ENCODE peak calls at places on chromosomes 13 and 19, in five cellular contexts. Y, V, U, F and R are unnamed samples. For H3K4me1, the result is how much of the 10 kb centered on the place peaks cover.

GRCh38 chr19:31372245-31372781 is 23.1 kb upstream of the TSHZ3 start:
- DNase-seq in V (no peak), U (no peak), F (no peak), Y (no peak), R (no peak)

GRCh38 chr19:4233282-4233853 is 4.0 kb downstream of the EBI3 start:
- DNase-seq in V (peak), F (peak), U (no peak), Y (peak), R (no peak)

GRCh38 chr19:34494601-34495000 is 13.0 kb downstream of the WTIP start:
- DNase-seq in U (no peak), V (no peak), F (no peak), Y (no peak), R (no peak)

GRCh38 chr13:102299366-102299765 is 102.5 kb downstream of the FGF14 start:
- DNase-seq in Y (no peak), V (no peak), F (no peak), U (no peak), R (no peak)

GRCh38 chr19:53897459-53897858 is 11.6 kb upstream of the CACNG7 start:
- DNase-seq in U (no peak), Y (no peak), V (no peak), F (no peak), R (no peak)

GRCh38 chr13:100210966-100211710 is 122.2 kb downstream of the PCCA start:
- DNase-seq in V (no peak), Y (peak), U (no peak), F (no peak), R (no peak)

GRCh38 chr19:58538257-58539168 is 5.4 kb upstream of the TRIM28 start:
- DNase-seq in V (no peak), Y (no peak), F (peak), U (no peak), R (peak)

GRCh38 chr13:68234278-68234677 is 1004.1 kb upstream of the PCDH9 start:
- DNase-seq in V (peak), F (no peak), U (no peak), Y (no peak), R (no peak)

GRCh38 chr13:113938716-113939115 is 35.2 kb downstream of the C13orf46 start:
- DNase-seq in Y (no peak), U (no peak), V (no peak), F (no peak), R (no peak)

GRCh38 chr19:18173572-18174294 is at the start of gene IFI30:
- DNase-seq in Y (no peak), U (no peak), V (peak), F (peak), R (no peak)

GRCh38 chr19:42313096-42313839 is at the start of gene TMEM145:
- DNase-seq in F (peak), V (peak), Y (peak), U (no peak), R (peak)

GRCh38 chr13:37640499-37640898 is 41.9 kb upstream of the POSTN start:
- DNase-seq in V (peak), F (no peak), U (no peak), Y (peak), R (no peak)

GRCh38 chr13:112704634-112705145 is 14.9 kb downstream of the ATP11A start:
- DNase-seq in U (no peak), F (peak), V (no peak), Y (no peak), R (no peak)

GRCh38 chr19:16419671-16420394 is 51.9 kb downstream of the EPS15L1 start:
- DNase-seq in V (peak), U (no peak), Y (no peak), F (peak), R (no peak)

GRCh38 chr13:97976551-97977375 is 23.3 kb downstream of the IPO5 start:
- DNase-seq in V (peak), U (no peak), F (peak), Y (no peak), R (peak)

GRCh38 chr13:23146811-23147245 is 34.0 kb upstream of the SGCG start:
- DNase-seq in V (no peak), F (no peak), U (no peak), Y (peak), R (no peak)

GRCh38 chr13:97228850-97229521 is 6.9 kb downstream of the MBNL2 start:
- DNase-seq in F (no peak), U (no peak), Y (peak), V (no peak), R (no peak)

GRCh38 chr13:25798998-25799397 is 252.8 kb downstream of the SHISA2 start:
- DNase-seq in U (no peak), Y (no peak), V (no peak), F (no peak), R (no peak)

GRCh38 chr19:42219812-42220750 is at the start of gene ZNF526:
- DNase-seq in Y (peak), U (peak), F (peak), V (peak), R (peak)

GRCh38 chr13:57740719-57741118 is 109.2 kb downstream of the PCDH17 start:
- DNase-seq in V (no peak), U (no peak), Y (no peak), F (no peak), R (no peak)

GRCh38 chr19:52369463-52370340 is at the start of gene ZNF880:
- DNase-seq in U (peak), Y (peak), F (peak), V (peak), R (peak)

GRCh38 chr13:112345826-112346172 is 30.4 kb upstream of the SPACA7 start:
- DNase-seq in U (no peak), V (no peak), Y (no peak), F (no peak), R (no peak)

GRCh38 chr13:35179494-35179893 is 237.4 kb downstream of the NBEA start:
- DNase-seq in V (no peak), F (no peak), Y (no peak), U (no peak), R (no peak)

GRCh38 chr19:28500982-28501633 is 711.8 kb downstream of the UQCRFS1 start:
- DNase-seq in Y (no peak), F (no peak), U (no peak), V (no peak), R (no peak)

GRCh38 chr19:35577918-35578317 is 8.1 kb upstream of the PMIS2 start:
- DNase-seq in F (no peak), Y (no peak), V (no peak), U (no peak), R (no peak)

GRCh38 chr13:73036566-73036965 is 22.2 kb upstream of the KLF5 start:
- DNase-seq in Y (no peak), U (no peak), V (no peak), F (no peak), R (no peak)

GRCh38 chr13:33763021-33763420 is 54.9 kb upstream of the RFC3 start:
- DNase-seq in F (no peak), U (no peak), V (no peak), Y (no peak), R (no peak)

GRCh38 chr19:45952691-45953505 is 20.8 kb downstream of the NOVA2 start:
- DNase-seq in U (peak), F (peak), Y (peak), V (peak), R (peak)

GRCh38 chr13:113053376-113053775 is 52.2 kb upstream of the F7 start:
- DNase-seq in U (no peak), Y (no peak), F (no peak), V (no peak), R (no peak)

GRCh38 chr13:23506071-23506820 is 64.0 kb upstream of the TNFRSF19 start:
- DNase-seq in Y (peak), U (no peak), V (peak), F (no peak), R (no peak)

GRCh38 chr13:31000889-31001288 is 68.4 kb downstream of the TEX26 start:
- DNase-seq in V (no peak), F (no peak), Y (no peak), U (no peak), R (no peak)

GRCh38 chr19:3135961-3136683 is at the start of gene GNA15:
- DNase-seq in U (no peak), V (no peak), F (no peak), Y (no peak), R (no peak)

GRCh38 chr19:14369399-14370168 is 11.7 kb upstream of the ADGRE5 start:
- DNase-seq in F (no peak), U (no peak), V (no peak), Y (peak), R (no peak)

GRCh38 chr19:55258476-55258827 is 365 bp downstream of the PPP6R1 start:
- DNase-seq in U (no peak), V (peak), F (no peak), Y (no peak), R (no peak)

GRCh38 chr13:22325761-22326160 is 654.9 kb downstream of the FGF9 start:
- DNase-seq in F (peak), Y (no peak), V (no peak), U (peak), R (no peak)

DNA sequence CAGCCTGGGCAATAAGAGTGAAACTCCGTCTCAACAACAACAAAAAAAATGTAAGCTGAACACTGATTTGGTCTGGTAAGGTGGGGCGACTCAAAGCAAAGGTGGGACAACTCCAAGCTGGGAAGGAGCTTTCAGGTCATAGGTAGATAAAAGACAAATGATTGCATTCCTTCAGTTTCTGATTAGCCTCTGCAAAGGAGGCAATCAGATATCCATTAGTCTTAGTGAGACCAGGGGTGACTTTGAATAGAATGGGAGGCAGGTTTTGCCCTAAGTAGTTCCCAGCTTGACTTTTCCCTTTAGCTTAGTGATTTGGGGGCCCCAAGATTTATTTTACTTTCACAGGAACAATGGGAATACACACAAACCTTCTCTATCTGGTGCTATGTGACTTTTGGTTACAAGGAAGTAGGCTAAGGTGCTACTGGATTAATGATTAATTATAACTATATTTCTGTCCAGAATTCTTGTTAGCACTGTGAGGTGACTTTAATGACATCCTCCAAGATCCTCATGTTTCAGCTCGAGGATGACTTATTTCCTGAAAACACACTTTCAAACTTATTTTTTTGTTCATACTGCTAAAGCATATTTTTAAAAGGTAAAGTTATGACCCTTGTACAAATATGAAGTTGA is 10.5 kb upstream of the MTRF1 start:
- DNase-seq in F (no peak), U (no peak), Y (no peak), V (no peak), R (no peak)
- H2BK15ac ChIP-seq in F (no peak), U (no peak), Y (no peak), V (no peak), R (no peak)

GRCh38 chr13:39943711-39944110 is 288.2 kb downstream of the COG6 start:
- DNase-seq in V (no peak), F (no peak), Y (no peak), U (no peak), R (no peak)

GRCh38 chr13:39942901-39943273 is 287.4 kb downstream of the COG6 start:
- DNase-seq in V (peak), U (peak), F (peak), Y (peak), R (peak)

GRCh38 chr13:39945226-39945625 is 289.8 kb downstream of the COG6 start:
- DNase-seq in U (no peak), V (no peak), F (no peak), Y (no peak), R (no peak)

GRCh38 chr13:39942177-39942900 is 286.9 kb downstream of the COG6 start:
- DNase-seq in U (no peak), F (no peak), V (no peak), Y (no peak), R (no peak)

DNA sequence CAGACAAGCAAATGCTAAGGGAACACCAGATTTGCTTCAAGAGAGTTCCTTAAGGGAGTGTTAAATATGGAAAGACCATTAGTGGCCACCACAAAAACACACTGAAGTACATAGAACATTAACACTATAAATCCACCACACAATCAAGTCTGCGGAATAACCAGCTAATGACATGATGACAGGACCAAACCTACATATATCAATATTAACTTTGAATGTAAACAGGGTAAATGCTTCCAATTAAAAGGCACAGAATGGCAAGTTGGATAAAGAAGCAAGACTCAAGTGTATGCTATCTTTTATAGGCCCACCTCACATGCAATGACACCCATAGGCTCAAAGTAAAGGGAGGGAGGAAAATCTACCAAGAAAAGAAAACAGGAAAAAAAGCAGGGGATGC is 291.3 kb downstream of the COG6 start:
- DNase-seq in Y (no peak), F (no peak), V (no peak), U (no peak), R (no peak)
- H3K4me1 ChIP-seq in Y (under half), F (under half), V (under half), U (under half), R (under half)

DNA sequence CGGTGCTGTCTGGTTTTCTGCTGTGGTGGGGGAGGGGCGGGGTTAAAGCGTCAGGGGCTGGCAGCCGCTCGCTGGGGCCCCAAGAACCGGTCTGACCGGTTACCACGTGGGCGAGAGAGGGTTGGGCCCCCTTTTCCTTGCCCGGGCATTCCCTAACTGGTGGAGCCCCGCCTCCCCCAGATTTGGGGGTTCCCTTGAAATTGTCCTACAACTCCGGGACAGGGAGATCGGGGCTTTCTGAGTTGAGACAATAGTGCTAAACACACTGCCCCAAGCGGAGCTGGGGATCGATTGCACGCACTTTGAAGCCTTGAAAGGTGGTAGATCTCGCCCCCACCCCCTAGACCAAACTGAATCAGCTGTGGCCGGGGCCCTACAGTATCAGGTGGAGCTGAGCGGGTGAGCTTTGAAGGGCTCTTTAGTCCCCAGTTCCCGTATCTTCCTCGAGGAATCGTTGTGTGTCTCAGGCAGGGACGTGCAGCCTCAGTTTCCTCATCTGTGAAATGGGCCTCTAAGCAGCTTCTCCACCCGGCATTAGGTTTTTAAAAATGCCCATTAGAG is 4.8 kb downstream of the IER2 start:
- DNase-seq in V (peak), F (peak), U (no peak), Y (peak), R (peak)
- H3K14ac ChIP-seq in V (peak), F (peak), U (no peak), Y (peak), R (no peak)

DNA sequence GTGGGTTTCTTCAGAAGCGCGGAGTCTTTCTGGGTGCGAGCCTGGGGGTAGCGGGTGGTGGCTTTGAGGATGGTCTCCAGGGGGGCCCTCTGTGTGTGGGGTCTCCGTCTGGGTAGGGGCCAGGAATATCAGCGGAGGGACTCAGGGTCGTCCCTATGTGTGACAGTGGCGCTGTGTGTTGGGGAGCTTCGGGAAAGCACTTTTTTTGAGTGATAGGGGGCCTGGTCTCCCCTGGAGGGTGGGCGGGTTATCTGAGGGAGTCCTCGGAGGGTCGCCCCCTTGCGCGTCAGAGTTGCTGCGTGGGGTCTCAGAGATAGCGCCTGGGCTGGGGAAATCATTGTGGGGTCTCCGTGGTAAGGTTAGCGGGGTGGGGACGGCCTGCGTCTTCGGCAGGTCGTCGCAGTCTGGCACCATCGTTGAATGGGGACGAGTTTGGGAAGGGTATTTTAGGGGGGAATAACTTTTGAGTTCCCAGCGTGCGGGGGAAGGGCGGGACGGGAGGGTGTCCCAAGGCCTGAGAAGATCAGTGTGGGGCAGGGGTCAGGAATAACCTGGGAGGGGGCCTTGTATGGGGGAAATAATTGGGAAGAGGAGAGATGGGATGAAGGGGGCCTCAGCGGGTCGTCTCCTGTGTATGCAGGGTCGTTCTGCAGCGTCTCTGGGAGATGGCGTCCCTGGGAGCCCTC is 851 bp downstream of the IER2 start:
- DNase-seq in V (peak), F (no peak), Y (no peak), U (no peak), R (peak)
- H2BK15ac ChIP-seq in V (peak), F (no peak), Y (no peak), U (peak), R (peak)

GRCh38 chr13:106520205-106521004 is 15.1 kb downstream of the EFNB2 start:
- DNase-seq in U (no peak), Y (peak), F (no peak), V (peak), R (no peak)
- H3K4me1 ChIP-seq in U (under half), Y (under half), F (under half), V (under half), R (under half)

GRCh38 chr19:40575326-40575725 is 1.3 kb upstream of the SHKBP1 start:
- DNase-seq in V (no peak), F (no peak), U (no peak), Y (no peak), R (no peak)
- H3K14ac ChIP-seq in V (no peak), F (no peak), U (no peak), Y (no peak), R (no peak)

DNA sequence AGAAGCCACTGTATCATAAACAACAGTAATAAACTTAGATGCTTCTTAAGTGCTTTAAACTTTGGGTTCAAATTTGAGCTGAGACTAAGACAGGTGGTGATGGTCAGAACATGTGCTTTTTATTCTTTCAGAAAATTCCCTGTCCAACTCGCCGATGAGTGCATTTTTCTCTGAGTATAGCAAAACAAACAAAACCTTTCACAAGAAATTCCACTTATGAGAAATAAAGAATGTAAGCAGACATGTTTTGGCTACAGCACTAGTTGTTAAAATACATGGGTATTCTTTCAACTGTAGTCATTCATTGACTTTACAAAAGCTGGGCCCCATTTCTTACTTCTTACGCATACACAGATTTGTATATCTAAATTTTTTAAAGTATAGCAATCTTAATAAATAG is 125.6 kb downstream of the SPRY2 start:
- DNase-seq in V (peak), F (no peak), Y (peak), U (no peak), R (no peak)
- H2BK15ac ChIP-seq in V (no peak), F (no peak), Y (no peak), U (no peak), R (no peak)

GRCh38 chr19:49782515-49782914 is 15.7 kb downstream of the AP2A1 start:
- DNase-seq in Y (no peak), F (no peak), V (no peak), U (no peak), R (no peak)
- H3K4me1 ChIP-seq in Y (under half), F (under half), V (under half), U (under half), R (under half)